ENCODE peak calls at places on chromosomes 12 and 14, in seven cellular contexts. B is RWPE1; D is naive thymus-derived CD4-positive, alpha-beta T cell; L is Panc1; W is transverse colon; X is ascending aorta; I is AG04450. Q is an unnamed sample.

GRCh38 chr12:34396006-34396860 is 373.9 kb downstream of the ALG10 start:
- DNase-seq in B (no peak), D (no peak), L (no peak), W (peak; percentile 3), X (peak; percentile 37), I (no peak), Q (peak; percentile 7)

GRCh38 chr12:46549527-46550265 is 177.1 kb upstream of the SLC38A2 start:
- DNase-seq in B (no peak), D (no peak), L (no peak), W (no peak), X (no peak), I (peak; percentile 84), Q (no peak)

GRCh38 chr12:111066744-111067437 is 146.5 kb upstream of the MYL2 start:
- DNase-seq in B (peak; percentile 84), D (no peak), L (no peak), W (no peak), X (no peak), I (no peak), Q (no peak)

GRCh38 chr14:93007225-93007997 is 84.5 kb downstream of the CHGA start:
- DNase-seq in B (peak; percentile 75), D (no peak), L (no peak), W (peak; percentile 62), X (peak; percentile 83), I (no peak), Q (peak; percentile 46)

GRCh38 chr12:47207829-47208248 is 128.1 kb upstream of the AMIGO2 start:
- DNase-seq in B (no peak), D (peak; percentile 61), L (no peak), W (no peak), X (peak; percentile 33), I (no peak), Q (no peak)

GRCh38 chr12:89085421-89085820 is 266.9 kb downstream of the DUSP6 start:
- DNase-seq in B (no peak), D (no peak), L (no peak), W (no peak), X (no peak), I (no peak), Q (no peak)

GRCh38 chr12:124821252-124822200 is 42.1 kb downstream of the SCARB1 start:
- DNase-seq in B (no peak), D (no peak), L (no peak), W (no peak), X (no peak), I (no peak), Q (no peak)

GRCh38 chr12:78187741-78188140 is 357.0 kb downstream of the NAV3 start:
- DNase-seq in B (no peak), D (no peak), L (no peak), W (no peak), X (no peak), I (no peak), Q (no peak)

GRCh38 chr12:68159681-68160304 is at the start of gene IFNG:
- DNase-seq in B (no peak), D (no peak), L (no peak), W (no peak), X (no peak), I (no peak), Q (no peak)

GRCh38 chr14:86714153-86714552 is 1184.2 kb downstream of the FLRT2 start:
- DNase-seq in B (no peak), D (no peak), L (no peak), W (no peak), X (no peak), I (no peak), Q (no peak)

GRCh38 chr12:20624718-20625117 is 70.4 kb upstream of the SLCO1C1 start:
- DNase-seq in B (no peak), D (no peak), L (no peak), W (no peak), X (no peak), I (no peak), Q (no peak)

GRCh38 chr12:109709401-109710278 is 4.0 kb upstream of the FAM222A start:
- DNase-seq in B (no peak), D (no peak), L (no peak), W (no peak), X (no peak), I (no peak), Q (no peak)

GRCh38 chr14:66117600-66117999 is 368.6 kb upstream of the CCDC196 start:
- DNase-seq in B (peak; percentile 81), D (no peak), L (no peak), W (no peak), X (no peak), I (no peak), Q (no peak)

GRCh38 chr14:24735984-24736630 is 102.1 kb upstream of the GZMB start:
- DNase-seq in B (no peak), D (no peak), L (no peak), W (no peak), X (no peak), I (no peak), Q (no peak)

GRCh38 chr14:59464651-59465569 is at the start of gene GPR135:
- DNase-seq in B (peak; percentile 14), D (peak; percentile 59), L (no peak), W (peak; percentile 72), X (peak; percentile 88), I (no peak), Q (peak; percentile 67)

DNA sequence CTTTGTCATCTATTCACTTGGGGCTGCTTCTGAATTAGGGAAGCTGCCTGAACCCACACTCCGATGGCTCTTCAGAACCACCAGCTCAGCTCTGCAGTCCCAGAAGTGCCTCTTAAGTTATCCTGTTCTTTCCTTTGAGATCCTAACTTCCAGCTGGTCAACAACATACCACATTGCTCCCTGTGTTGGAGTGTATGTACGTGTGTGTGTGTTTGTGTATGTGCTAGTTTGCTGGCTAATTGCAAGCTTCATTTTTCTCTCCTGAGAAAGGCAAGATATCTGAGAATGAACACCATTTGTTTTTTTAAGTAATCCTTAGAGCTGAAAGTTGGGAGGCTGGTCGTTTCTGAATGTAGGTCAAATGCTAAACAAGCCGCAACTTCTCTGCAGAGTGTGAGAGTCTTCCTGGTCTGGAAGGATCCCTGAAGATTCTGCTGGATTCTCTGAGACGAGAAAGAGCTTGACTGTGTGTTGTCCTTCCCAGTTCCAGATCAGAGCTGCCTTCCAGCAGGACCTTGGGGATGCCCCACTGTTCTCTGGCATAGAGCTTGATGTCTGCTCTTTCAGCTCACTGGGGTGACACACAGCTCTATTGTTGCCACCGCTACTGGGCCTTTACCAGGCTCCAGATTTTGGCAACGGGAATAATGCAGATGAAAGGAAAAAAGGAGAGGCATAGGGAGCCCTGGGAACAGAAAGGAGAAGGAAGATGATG is 829 bp downstream of the GSG1 start:
- DNase-seq in B (no peak), D (no peak), L (no peak), W (no peak), X (no peak), I (no peak), Q (no peak)
- H3K27ac ChIP-seq in B (peak overlapping the region; percentile 98), D (peak overlapping the region; percentile 92), L (peak overlapping the region; percentile 89), W (peak overlapping the region; percentile 89), X (peak overlapping the region; percentile 92), I (peak overlapping the region; percentile 52), Q (peak overlapping the region; percentile 95)

GRCh38 chr12:132718644-132719043 is 8.0 kb downstream of the PGAM5 start:
- DNase-seq in B (no peak), D (no peak), L (no peak), W (no peak), X (no peak), I (no peak), Q (no peak)
- H3K27ac ChIP-seq in B (peak overlapping the region; percentile 52), D (no peak overlapping the region), L (no peak overlapping the region), W (no peak overlapping the region), X (no peak overlapping the region), I (no peak overlapping the region), Q (no peak overlapping the region)

DNA sequence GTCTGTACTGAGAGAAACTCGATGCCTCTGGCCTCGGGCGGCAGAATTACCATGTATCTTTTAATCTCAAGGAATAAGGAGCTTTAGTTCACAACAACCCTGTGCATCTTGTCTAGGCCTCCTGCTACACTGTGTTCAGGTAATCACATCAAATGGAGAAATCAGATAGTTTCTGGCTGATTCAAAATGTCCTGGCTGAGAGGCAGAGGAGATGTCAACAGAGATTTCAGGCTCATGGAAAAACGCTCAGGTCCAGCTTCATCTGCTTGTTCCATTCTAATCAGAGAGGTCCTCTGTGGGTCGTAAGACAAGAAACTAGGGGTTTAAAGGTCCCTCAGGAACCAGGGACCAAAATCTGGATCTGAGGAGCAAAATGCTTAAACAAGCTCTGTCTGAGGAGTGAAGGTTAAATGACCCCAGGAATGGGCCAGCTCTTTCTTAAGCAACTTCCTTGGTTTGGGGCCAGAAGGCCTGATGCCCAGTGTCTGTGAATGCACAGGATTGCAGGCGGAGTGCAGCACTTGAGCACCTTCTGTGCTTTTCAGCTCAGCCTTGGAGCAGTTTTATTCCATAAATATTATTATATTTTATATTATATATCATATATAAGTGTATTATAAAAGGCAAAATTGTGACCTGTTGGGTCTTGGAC is 170.2 kb upstream of the PRICKLE1 start:
- DNase-seq in B (no peak), D (no peak), L (no peak), W (peak; percentile 35), X (peak; percentile 77), I (no peak), Q (peak; percentile 31)
- H3K27ac ChIP-seq in B (peak overlapping the region; percentile 74), D (no peak overlapping the region), L (no peak overlapping the region), W (no peak overlapping the region), X (no peak overlapping the region), I (no peak overlapping the region), Q (no peak overlapping the region)

GRCh38 chr12:51636581-51636980 is 45.5 kb downstream of the SCN8A start:
- DNase-seq in B (peak; percentile 52), D (no peak), L (no peak), W (no peak), X (no peak), I (no peak), Q (no peak)

GRCh38 chr12:51632598-51632997 is 41.6 kb downstream of the SCN8A start:
- DNase-seq in B (no peak), D (no peak), L (no peak), W (no peak), X (no peak), I (no peak), Q (no peak)

GRCh38 chr12:51635371-51635770 is 44.3 kb downstream of the SCN8A start:
- DNase-seq in B (peak; percentile 5), D (no peak), L (no peak), W (no peak), X (no peak), I (no peak), Q (no peak)

GRCh38 chr12:51639361-51639760 is 48.3 kb downstream of the SCN8A start:
- DNase-seq in B (no peak), D (no peak), L (no peak), W (no peak), X (no peak), I (no peak), Q (no peak)

DNA sequence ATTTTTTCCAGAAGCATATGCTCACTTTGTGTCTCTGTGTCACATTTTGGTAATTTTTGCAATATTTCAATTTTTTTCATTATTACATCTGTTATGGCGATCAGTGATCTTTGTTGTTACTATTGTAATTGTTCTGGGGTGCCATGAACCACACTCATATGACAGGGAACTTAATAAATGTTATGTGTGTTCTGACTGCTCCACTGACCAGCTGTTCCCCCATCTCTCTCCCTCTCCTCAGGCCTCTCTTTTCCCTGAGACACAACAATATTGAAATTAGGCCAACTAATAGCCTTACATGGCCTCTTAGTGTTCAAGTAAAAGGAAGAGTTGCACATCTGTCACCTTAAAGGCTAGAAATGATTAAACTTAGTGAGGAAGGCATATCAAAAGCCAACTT is 46.0 kb downstream of the SCN8A start:
- DNase-seq in B (no peak), D (no peak), L (no peak), W (no peak), X (no peak), I (no peak), Q (no peak)
- H3K27ac ChIP-seq in B (no peak overlapping the region), D (no peak overlapping the region), L (no peak overlapping the region), W (no peak overlapping the region), X (no peak overlapping the region), I (no peak overlapping the region), Q (no peak overlapping the region)